ENCODE peak calls at places on chromosomes 6 and 20, in six cellular contexts. Q is occipital lobe; O is omental fat pad; E is mammary epithelial cell; H is pancreas; L is CD4-positive, alpha-beta T cell. F is an unnamed sample.

GRCh38 chr20:63589261-63590217 is 15.5 kb upstream of the HELZ2 start:
- DNase-seq in H (peak; percentile 78), L (no peak), Q (no peak), E (no peak), O (no peak), F (no peak)

GRCh38 chr6:125220712-125221111 is 67.1 kb downstream of the TPD52L1 start:
- DNase-seq in Q (no peak), E (peak; percentile 32), O (no peak), L (no peak), H (no peak), F (peak; percentile 82)

GRCh38 chr6:14540859-14541540 is 423.4 kb downstream of the CD83 start:
- DNase-seq in E (no peak), H (no peak), Q (no peak), O (no peak), L (no peak), F (no peak)

GRCh38 chr6:14441371-14441781 is 323.8 kb downstream of the CD83 start:
- DNase-seq in O (no peak), Q (no peak), E (no peak), H (no peak), L (no peak), F (no peak)

GRCh38 chr6:27295301-27296079 is 16.6 kb downstream of the POM121L2 start:
- DNase-seq in L (no peak), H (no peak), E (peak; percentile 82), Q (no peak), O (no peak), F (no peak)

GRCh38 chr6:129901910-129902309 is 40.8 kb upstream of the TMEM244 start:
- DNase-seq in L (no peak), Q (no peak), E (peak; percentile 74), H (no peak), O (no peak), F (no peak)

GRCh38 chr20:44247131-44247571 is at the start of gene GDAP1L1:
- DNase-seq in O (no peak), E (no peak), L (no peak), Q (peak; percentile 46), H (no peak), F (no peak)

GRCh38 chr6:112636650-112637260 is 289.6 kb downstream of the RFPL4B start:
- DNase-seq in O (no peak), L (no peak), Q (no peak), H (no peak), E (no peak), F (no peak)

GRCh38 chr6:167893416-167893815 is 66.7 kb downstream of the AFDN start:
- DNase-seq in H (no peak), O (no peak), L (no peak), E (peak; percentile 91), Q (no peak), F (no peak)

GRCh38 chr6:113376847-113377165 is 480.3 kb upstream of the MARCKS start:
- DNase-seq in Q (no peak), O (no peak), E (no peak), L (no peak), H (no peak), F (no peak)